ENCODE peak calls at places on chromosome 13, in seven cellular contexts. One of them, this sample, is unnamed.

GRCh38 chr13:51849145-51850101 is 4.4 kb upstream of the TMEM272 start:
- DNase-seq in mesendoderm: peak
- DNase-seq in H1: peak
- DNase-seq in IMR-90: peak
- DNase-seq in mesenchymal stem cell: peak
- DNase-seq in neuronal stem cell: peak
- DNase-seq in trophoblast cell: peak
- DNase-seq in this sample: peak

GRCh38 chr13:105920375-105920774 is 615.1 kb downstream of the EFNB2 start:
- DNase-seq in trophoblast cell: peak
- DNase-seq in neuronal stem cell: peak
- DNase-seq in H1: no peak
- DNase-seq in mesenchymal stem cell: peak
- DNase-seq in mesendoderm: no peak
- DNase-seq in IMR-90: peak
- DNase-seq in this sample: no peak

GRCh38 chr13:73870036-73870741 is 264.0 kb downstream of the KLF12 start:
- DNase-seq in H1: no peak
- DNase-seq in mesenchymal stem cell: peak
- DNase-seq in neuronal stem cell: no peak
- DNase-seq in IMR-90: peak
- DNase-seq in trophoblast cell: peak
- DNase-seq in mesendoderm: no peak
- DNase-seq in this sample: no peak

GRCh38 chr13:108560092-108560491 is 69.3 kb upstream of the MYO16 start:
- DNase-seq in H1: no peak
- DNase-seq in mesendoderm: peak
- DNase-seq in neuronal stem cell: peak
- DNase-seq in trophoblast cell: no peak
- DNase-seq in IMR-90: no peak
- DNase-seq in mesenchymal stem cell: no peak
- DNase-seq in this sample: no peak

GRCh38 chr13:72431981-72432617 is 295.3 kb downstream of the MZT1 start:
- DNase-seq in IMR-90: no peak
- DNase-seq in H1: no peak
- DNase-seq in mesendoderm: peak
- DNase-seq in trophoblast cell: no peak
- DNase-seq in mesenchymal stem cell: no peak
- DNase-seq in neuronal stem cell: no peak
- DNase-seq in this sample: no peak

GRCh38 chr13:50617134-50617721 is 226.3 kb downstream of the DLEU7 start:
- DNase-seq in mesendoderm: no peak
- DNase-seq in neuronal stem cell: no peak
- DNase-seq in IMR-90: peak
- DNase-seq in trophoblast cell: no peak
- DNase-seq in H1: no peak
- DNase-seq in mesenchymal stem cell: peak
- DNase-seq in this sample: no peak

GRCh38 chr13:67515895-67516294 is 285.8 kb upstream of the PCDH9 start:
- DNase-seq in IMR-90: peak
- DNase-seq in mesenchymal stem cell: peak
- DNase-seq in neuronal stem cell: no peak
- DNase-seq in trophoblast cell: no peak
- DNase-seq in mesendoderm: no peak
- DNase-seq in H1: no peak
- DNase-seq in this sample: no peak

GRCh38 chr13:109227344-109227940 is 558.9 kb downstream of the IRS2 start:
- DNase-seq in IMR-90: no peak
- DNase-seq in mesenchymal stem cell: no peak
- DNase-seq in H1: no peak
- DNase-seq in mesendoderm: no peak
- DNase-seq in trophoblast cell: no peak
- DNase-seq in neuronal stem cell: no peak
- DNase-seq in this sample: no peak

GRCh38 chr13:43272866-43273265 is 249.5 kb downstream of the DNAJC15 start:
- DNase-seq in IMR-90: no peak
- DNase-seq in trophoblast cell: no peak
- DNase-seq in neuronal stem cell: no peak
- DNase-seq in mesenchymal stem cell: no peak
- DNase-seq in H1: no peak
- DNase-seq in mesendoderm: peak
- DNase-seq in this sample: no peak

GRCh38 chr13:106533940-106534843 is 1.3 kb downstream of the EFNB2 start:
- DNase-seq in trophoblast cell: peak
- DNase-seq in mesendoderm: peak
- DNase-seq in H1: no peak
- DNase-seq in mesenchymal stem cell: peak
- DNase-seq in neuronal stem cell: no peak
- DNase-seq in IMR-90: peak
- DNase-seq in this sample: no peak

GRCh38 chr13:45086484-45086883 is 33.8 kb upstream of the GTF2F2 start:
- DNase-seq in mesendoderm: no peak
- DNase-seq in H1: no peak
- DNase-seq in mesenchymal stem cell: peak
- DNase-seq in neuronal stem cell: no peak
- DNase-seq in IMR-90: peak
- DNase-seq in trophoblast cell: no peak
- DNase-seq in this sample: no peak

GRCh38 chr13:50626031-50626643 is 217.4 kb downstream of the DLEU7 start:
- DNase-seq in trophoblast cell: peak
- DNase-seq in H1: no peak
- DNase-seq in IMR-90: no peak
- DNase-seq in mesendoderm: no peak
- DNase-seq in mesenchymal stem cell: peak
- DNase-seq in neuronal stem cell: no peak
- DNase-seq in this sample: no peak

DNA sequence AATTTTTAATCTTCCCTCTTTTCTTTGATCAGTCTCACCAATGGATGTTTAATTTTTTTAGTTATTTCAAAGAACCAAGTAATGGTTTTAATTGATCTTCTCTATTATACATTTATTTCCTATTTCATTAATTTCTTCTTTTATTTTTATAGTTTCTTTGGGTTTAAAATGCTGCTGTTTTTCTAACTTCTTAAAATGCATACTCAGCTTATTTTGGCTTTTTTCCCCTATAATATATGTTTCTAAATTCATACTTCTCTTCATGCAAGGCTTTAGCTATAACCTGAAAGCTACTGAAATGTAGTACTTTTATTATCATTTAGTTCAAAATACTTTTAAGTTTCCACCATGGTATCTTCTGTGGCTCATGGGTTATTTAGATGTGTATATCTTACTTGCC is 53.9 kb downstream of the ANKRD10 start:
- DNase-seq in neuronal stem cell: no peak
- DNase-seq in trophoblast cell: no peak
- DNase-seq in IMR-90: no peak
- DNase-seq in mesendoderm: no peak
- DNase-seq in mesenchymal stem cell: no peak
- DNase-seq in H1: no peak
- DNase-seq in this sample: no peak
- H2BK5ac ChIP-seq in neuronal stem cell: no peak
- H2BK5ac ChIP-seq in trophoblast cell: no peak
- H2BK5ac ChIP-seq in IMR-90: no peak
- H2BK5ac ChIP-seq in mesendoderm: no peak
- H2BK5ac ChIP-seq in mesenchymal stem cell: no peak
- H2BK5ac ChIP-seq in H1: no peak
- H2BK5ac ChIP-seq in this sample: no peak

GRCh38 chr13:99565478-99566124 is 64.3 kb downstream of the TM9SF2 start:
- DNase-seq in mesendoderm: peak
- DNase-seq in H1: no peak
- DNase-seq in IMR-90: peak
- DNase-seq in trophoblast cell: peak
- DNase-seq in mesenchymal stem cell: no peak
- DNase-seq in neuronal stem cell: no peak
- DNase-seq in this sample: peak

GRCh38 chr13:99572131-99572530 is 70.9 kb downstream of the TM9SF2 start:
- DNase-seq in mesenchymal stem cell: no peak
- DNase-seq in H1: no peak
- DNase-seq in neuronal stem cell: no peak
- DNase-seq in IMR-90: peak
- DNase-seq in trophoblast cell: peak
- DNase-seq in mesendoderm: no peak
- DNase-seq in this sample: no peak

GRCh38 chr13:99564389-99564788 is 63.1 kb downstream of the TM9SF2 start:
- DNase-seq in neuronal stem cell: no peak
- DNase-seq in IMR-90: no peak
- DNase-seq in trophoblast cell: no peak
- DNase-seq in H1: no peak
- DNase-seq in mesenchymal stem cell: no peak
- DNase-seq in mesendoderm: no peak
- DNase-seq in this sample: no peak

DNA sequence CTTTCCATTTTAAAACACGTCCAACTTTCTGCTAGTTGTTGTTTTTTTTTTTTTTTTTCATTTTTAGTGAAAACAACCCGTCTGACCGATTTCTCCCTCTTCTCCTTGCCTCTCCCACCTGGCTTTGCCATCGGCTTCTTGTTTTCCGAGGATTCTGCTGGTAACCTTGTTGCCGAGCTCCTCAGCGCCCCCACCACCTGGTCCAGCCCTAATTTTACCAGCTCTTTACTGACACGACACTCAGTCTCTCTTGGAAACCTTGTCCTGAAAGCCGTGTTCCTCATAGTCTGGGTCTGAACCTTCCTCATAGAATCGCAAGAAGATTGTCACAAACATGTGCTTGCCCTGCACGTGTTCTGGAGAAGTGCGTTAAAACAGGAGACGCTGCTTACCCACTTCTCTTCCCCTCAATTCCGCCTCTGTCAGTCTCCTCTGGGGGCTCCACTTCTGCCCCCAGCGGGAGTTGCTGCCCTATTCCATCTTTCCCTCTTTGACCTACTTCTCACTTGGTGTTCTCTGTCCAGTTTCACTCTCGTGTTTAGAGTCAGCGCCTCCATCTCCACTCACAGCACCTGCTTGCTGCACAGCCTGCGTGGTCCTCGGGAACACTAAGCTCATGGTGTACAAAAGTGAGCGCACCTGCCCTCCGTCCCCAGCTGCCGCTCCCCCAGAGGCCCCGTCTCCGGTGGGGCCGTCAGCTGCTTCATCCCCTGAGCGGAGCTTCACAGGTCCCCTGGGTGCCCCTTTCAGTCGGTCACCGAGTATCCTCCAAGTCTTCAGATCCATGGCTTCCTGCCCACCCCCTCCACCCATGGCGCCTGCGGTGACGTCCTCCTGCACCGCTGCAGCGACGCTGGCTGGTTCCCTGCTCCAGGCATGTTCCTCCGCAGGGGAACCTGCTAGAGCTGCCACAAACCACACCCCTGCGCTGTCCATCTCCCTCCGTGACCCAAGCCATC is 65.1 kb downstream of the TM9SF2 start:
- DNase-seq in H1: no peak
- DNase-seq in neuronal stem cell: no peak
- DNase-seq in trophoblast cell: peak
- DNase-seq in mesenchymal stem cell: no peak
- DNase-seq in IMR-90: no peak
- DNase-seq in mesendoderm: no peak
- DNase-seq in this sample: no peak
- H2BK5ac ChIP-seq in H1: peak
- H2BK5ac ChIP-seq in neuronal stem cell: no peak
- H2BK5ac ChIP-seq in trophoblast cell: no peak
- H2BK5ac ChIP-seq in mesenchymal stem cell: no peak
- H2BK5ac ChIP-seq in IMR-90: no peak
- H2BK5ac ChIP-seq in mesendoderm: no peak
- H2BK5ac ChIP-seq in this sample: no peak

GRCh38 chr13:87334176-87334575 is 337.0 kb upstream of the SLITRK5 start:
- DNase-seq in trophoblast cell: no peak
- DNase-seq in neuronal stem cell: no peak
- DNase-seq in mesendoderm: no peak
- DNase-seq in H1: no peak
- DNase-seq in mesenchymal stem cell: no peak
- DNase-seq in IMR-90: no peak
- DNase-seq in this sample: no peak
- H2BK5ac ChIP-seq in trophoblast cell: no peak
- H2BK5ac ChIP-seq in neuronal stem cell: no peak
- H2BK5ac ChIP-seq in mesendoderm: no peak
- H2BK5ac ChIP-seq in H1: no peak
- H2BK5ac ChIP-seq in mesenchymal stem cell: no peak
- H2BK5ac ChIP-seq in IMR-90: no peak
- H2BK5ac ChIP-seq in this sample: no peak

DNA sequence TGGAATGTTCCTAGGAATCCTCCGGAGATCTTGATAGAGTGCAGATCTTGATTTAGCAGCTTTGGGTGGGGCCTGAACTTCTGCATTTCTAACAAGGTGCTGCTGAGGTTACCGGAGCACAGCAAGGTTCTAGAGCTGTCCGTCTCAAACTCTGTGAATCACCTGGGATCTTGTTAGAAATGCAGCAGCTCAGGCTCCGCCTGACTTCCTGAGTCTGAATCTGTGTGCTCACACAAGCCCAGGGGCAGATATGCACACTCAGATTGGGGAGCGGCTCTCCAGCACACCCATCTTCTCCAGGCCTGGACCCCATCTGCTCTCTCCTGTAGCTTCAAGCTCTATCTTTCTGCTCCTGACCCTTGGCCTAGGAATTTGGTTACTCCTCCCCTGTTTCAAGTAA is 3.5 kb upstream of the TEX26 start:
- DNase-seq in neuronal stem cell: no peak
- DNase-seq in mesenchymal stem cell: no peak
- DNase-seq in mesendoderm: no peak
- DNase-seq in H1: no peak
- DNase-seq in IMR-90: no peak
- DNase-seq in trophoblast cell: peak
- DNase-seq in this sample: no peak
- H2BK5ac ChIP-seq in neuronal stem cell: no peak
- H2BK5ac ChIP-seq in mesenchymal stem cell: no peak
- H2BK5ac ChIP-seq in mesendoderm: no peak
- H2BK5ac ChIP-seq in H1: no peak
- H2BK5ac ChIP-seq in IMR-90: no peak
- H2BK5ac ChIP-seq in trophoblast cell: no peak
- H2BK5ac ChIP-seq in this sample: no peak

GRCh38 chr13:100803091-100803490 is 128.5 kb upstream of the TMTC4 start:
- DNase-seq in mesendoderm: peak
- DNase-seq in trophoblast cell: no peak
- DNase-seq in neuronal stem cell: no peak
- DNase-seq in H1: no peak
- DNase-seq in mesenchymal stem cell: no peak
- DNase-seq in IMR-90: no peak
- DNase-seq in this sample: no peak
- H2BK5ac ChIP-seq in mesendoderm: no peak
- H2BK5ac ChIP-seq in trophoblast cell: no peak
- H2BK5ac ChIP-seq in neuronal stem cell: no peak
- H2BK5ac ChIP-seq in H1: no peak
- H2BK5ac ChIP-seq in mesenchymal stem cell: no peak
- H2BK5ac ChIP-seq in IMR-90: no peak
- H2BK5ac ChIP-seq in this sample: no peak

DNA sequence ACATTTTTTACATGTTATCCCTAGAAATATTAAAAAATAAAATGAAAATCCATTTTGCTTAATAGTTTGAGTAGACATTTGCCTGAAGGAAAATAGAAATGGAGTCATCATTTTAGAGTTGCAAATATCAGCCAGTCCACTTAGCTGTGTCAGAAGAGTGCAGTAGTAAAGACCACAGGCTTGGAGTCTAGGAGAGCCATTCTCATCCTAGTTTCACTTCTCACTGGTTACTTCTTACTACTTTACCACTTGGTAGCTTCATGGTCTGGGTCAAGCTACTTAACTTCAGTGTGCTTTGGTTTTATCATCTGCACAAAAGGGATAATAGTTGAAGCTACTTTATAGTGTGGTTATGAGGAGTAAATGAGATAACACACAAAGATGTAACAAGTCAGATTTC is 286.5 kb upstream of the NBEA start:
- DNase-seq in IMR-90: no peak
- DNase-seq in mesenchymal stem cell: peak
- DNase-seq in trophoblast cell: no peak
- DNase-seq in H1: no peak
- DNase-seq in mesendoderm: no peak
- DNase-seq in neuronal stem cell: no peak
- DNase-seq in this sample: no peak
- H2BK5ac ChIP-seq in IMR-90: no peak
- H2BK5ac ChIP-seq in mesenchymal stem cell: no peak
- H2BK5ac ChIP-seq in trophoblast cell: no peak
- H2BK5ac ChIP-seq in H1: no peak
- H2BK5ac ChIP-seq in mesendoderm: no peak
- H2BK5ac ChIP-seq in neuronal stem cell: no peak
- H2BK5ac ChIP-seq in this sample: no peak

GRCh38 chr13:99859178-99860177 is 112.1 kb downstream of the ZIC5 start:
- DNase-seq in trophoblast cell: no peak
- DNase-seq in mesendoderm: no peak
- DNase-seq in IMR-90: no peak
- DNase-seq in mesenchymal stem cell: no peak
- DNase-seq in H1: no peak
- DNase-seq in neuronal stem cell: no peak
- DNase-seq in this sample: no peak
- H2BK5ac ChIP-seq in trophoblast cell: no peak
- H2BK5ac ChIP-seq in mesendoderm: no peak
- H2BK5ac ChIP-seq in IMR-90: no peak
- H2BK5ac ChIP-seq in mesenchymal stem cell: no peak
- H2BK5ac ChIP-seq in H1: no peak
- H2BK5ac ChIP-seq in neuronal stem cell: no peak
- H2BK5ac ChIP-seq in this sample: no peak